ENCODE peak calls at places on chromosomes 6 and 20, in nine cellular contexts. T, V, F, S, P, D, Y, U and H are unnamed samples.
A peak's percentile ranks its signal among the peaks of the same experiment; 100 is the strongest.

GRCh38 chr6:73585566-73586415 is 65.0 kb upstream of the EEF1A1 start:
- DNase-seq in T (no peak), V (peak; percentile 67), F (peak; percentile 63), S (peak; percentile 46), P (no peak), D (peak; percentile 54), Y (peak; percentile 27), U (no peak), H (no peak)

GRCh38 chr6:2038096-2038495 is 207.3 kb downstream of the GMDS start:
- DNase-seq in T (no peak), V (no peak), F (no peak), S (no peak), P (no peak), D (peak; percentile 33), Y (no peak), U (no peak), H (no peak)

GRCh38 chr20:20668639-20669038 is 43.8 kb downstream of the RALGAPA2 start:
- DNase-seq in T (no peak), V (no peak), F (no peak), S (peak; percentile 65), P (no peak), D (no peak), Y (no peak), U (no peak), H (no peak)

GRCh38 chr6:80541186-80541585 is 434.7 kb downstream of the BCKDHB start:
- DNase-seq in T (no peak), V (no peak), F (no peak), S (no peak), P (peak; percentile 75), D (no peak), Y (no peak), U (no peak), H (no peak)

GRCh38 chr6:57173056-57173885 is 1.1 kb downstream of the BAG2 start:
- DNase-seq in T (no peak), V (no peak), F (peak; percentile 21), S (peak; percentile 27), P (no peak), D (peak; percentile 16), Y (peak; percentile 22), U (peak; percentile 28), H (peak; percentile 28)

GRCh38 chr6:108947114-108947854 is 99.1 kb downstream of the ARMC2 start:
- DNase-seq in T (no peak), V (peak; percentile 60), F (no peak), S (no peak), P (peak; percentile 84), D (no peak), Y (no peak), U (no peak), H (no peak)

GRCh38 chr6:157763894-157764345 is 59.1 kb upstream of the SNX9 start:
- DNase-seq in T (no peak), V (no peak), F (no peak), S (peak; percentile 22), P (no peak), D (no peak), Y (no peak), U (no peak), H (no peak)

GRCh38 chr20:57409672-57410397 is 18.6 kb downstream of the RBM38 start:
- DNase-seq in T (no peak), V (no peak), F (no peak), S (no peak), P (no peak), D (no peak), Y (peak; percentile 92), U (no peak), H (peak; percentile 61)

GRCh38 chr20:6360766-6361165 is 237.9 kb upstream of the FERMT1 start:
- DNase-seq in T (no peak), V (no peak), F (no peak), S (no peak), P (no peak), D (no peak), Y (no peak), U (no peak), H (no peak)

GRCh38 chr6:162854228-162854627 is 126.5 kb downstream of the PACRG start:
- DNase-seq in T (no peak), V (no peak), F (no peak), S (no peak), P (no peak), D (no peak), Y (no peak), U (no peak), H (no peak)

GRCh38 chr20:272718-273117 is 15.2 kb downstream of the DEFB132 start:
- DNase-seq in T (peak; percentile 30), V (no peak), F (no peak), S (no peak), P (no peak), D (no peak), Y (no peak), U (no peak), H (no peak)

GRCh38 chr6:14917511-14917910 is 328.4 kb upstream of the JARID2 start:
- DNase-seq in T (no peak), V (no peak), F (no peak), S (no peak), P (no peak), D (no peak), Y (no peak), U (no peak), H (no peak)

GRCh38 chr6:66421570-66421969 is 714.5 kb upstream of the EYS start:
- DNase-seq in T (no peak), V (no peak), F (no peak), S (no peak), P (no peak), D (no peak), Y (peak; percentile 7), U (peak; percentile 47), H (no peak)

GRCh38 chr6:157974967-157975366 is 6.7 kb upstream of the SYNJ2 start:
- DNase-seq in T (peak; percentile 23), V (no peak), F (no peak), S (no peak), P (no peak), D (no peak), Y (no peak), U (no peak), H (no peak)

GRCh38 chr6:79042799-79043126 is 35.3 kb downstream of the PHIP start:
- DNase-seq in T (no peak), V (no peak), F (no peak), S (no peak), P (no peak), D (no peak), Y (no peak), U (no peak), H (no peak)

GRCh38 chr6:122495612-122496011 is 24.0 kb upstream of the SERINC1 start:
- DNase-seq in T (no peak), V (no peak), F (no peak), S (peak; percentile 84), P (no peak), D (no peak), Y (no peak), U (no peak), H (no peak)
- H3K9me3 ChIP-seq in T (peaks cover 18% of the 10 kb centered on the region), V (no peaks in the 10 kb centered on the region), F (no peaks in the 10 kb centered on the region), S (no peaks in the 10 kb centered on the region), P (no peaks in the 10 kb centered on the region), D (peaks cover 14% of the 10 kb centered on the region), Y (no peaks in the 10 kb centered on the region), U (peaks cover 69% of the 10 kb centered on the region), H (no peaks in the 10 kb centered on the region)

DNA sequence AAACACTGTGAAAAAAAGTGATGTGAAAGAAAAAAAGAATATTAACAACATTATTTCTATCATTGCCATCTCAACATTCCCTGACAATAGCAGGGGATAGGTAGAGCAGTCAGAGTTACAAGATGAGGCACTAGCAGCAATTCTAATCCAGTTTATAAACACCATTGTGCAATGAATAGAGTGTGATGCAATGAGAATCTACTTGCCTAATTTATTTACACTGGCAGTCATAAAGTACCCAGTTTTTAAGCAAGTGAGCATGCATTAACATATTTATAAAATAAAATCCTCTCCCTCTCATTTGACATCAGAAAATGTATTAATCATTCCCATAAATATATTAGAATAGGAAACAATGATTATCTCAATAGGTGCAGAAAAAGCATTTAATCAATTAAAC is 2.5 kb upstream of the MANEA start:
- DNase-seq in T (no peak), V (no peak), F (no peak), S (no peak), P (no peak), D (no peak), Y (no peak), U (no peak), H (no peak)
- H3K4me3 ChIP-seq in T (no peak overlapping the region), V (no peak overlapping the region), F (no peak overlapping the region), S (peak overlapping the region; percentile 3), P (no peak overlapping the region), D (no peak overlapping the region), Y (no peak overlapping the region), U (peak overlapping the region; percentile 82), H (peak overlapping the region; percentile 10)

GRCh38 chr20:35315199-35316020 is 23.2 kb upstream of the FAM83C start:
- DNase-seq in T (no peak), V (no peak), F (no peak), S (no peak), P (no peak), D (no peak), Y (no peak), U (no peak), H (no peak)
- H3K4me1 ChIP-seq in T (peaks cover 11% of the 10 kb centered on the region), V (peaks cover 10% of the 10 kb centered on the region), F (peaks cover 18% of the 10 kb centered on the region), S (no peaks in the 10 kb centered on the region), P (peaks cover 69% of the 10 kb centered on the region), D (peaks cover 4% of the 10 kb centered on the region), Y (no peaks in the 10 kb centered on the region), U (no peaks in the 10 kb centered on the region), H (no peaks in the 10 kb centered on the region)

GRCh38 chr20:49713779-49714712 is at the start of gene B4GALT5:
- DNase-seq in T (no peak), V (peak; percentile 72), F (peak; percentile 59), S (peak; percentile 73), P (no peak), D (peak; percentile 61), Y (peak; percentile 94), U (peak; percentile 96), H (peak; percentile 88)

GRCh38 chr20:49712918-49713778 is 530 bp downstream of the B4GALT5 start:
- DNase-seq in T (no peak), V (peak; percentile 44), F (peak; percentile 61), S (peak; percentile 27), P (no peak), D (no peak), Y (peak; percentile 11), U (peak; percentile 57), H (peak; percentile 82)

GRCh38 chr20:49712118-49712517 is 1.6 kb downstream of the B4GALT5 start:
- DNase-seq in T (no peak), V (no peak), F (no peak), S (no peak), P (no peak), D (no peak), Y (no peak), U (peak; percentile 20), H (no peak)

GRCh38 chr20:49715466-49715865 is 1.8 kb upstream of the B4GALT5 start:
- DNase-seq in T (no peak), V (no peak), F (no peak), S (no peak), P (no peak), D (no peak), Y (no peak), U (no peak), H (no peak)

GRCh38 chr20:49711331-49711987 is 2.2 kb downstream of the B4GALT5 start:
- DNase-seq in T (no peak), V (no peak), F (no peak), S (no peak), P (no peak), D (no peak), Y (no peak), U (no peak), H (no peak)
- H3K9me3 ChIP-seq in T (no peaks in the 10 kb centered on the region), V (no peaks in the 10 kb centered on the region), F (no peaks in the 10 kb centered on the region), S (no peaks in the 10 kb centered on the region), P (no peaks in the 10 kb centered on the region), D (no peaks in the 10 kb centered on the region), Y (no peaks in the 10 kb centered on the region), U (no peaks in the 10 kb centered on the region), H (no peaks in the 10 kb centered on the region)